ENCODE peak calls at places on chromosome 19, in five cellular contexts. Z is H9, X is H1, P is mesenchymal stem cell, L is trophoblast cell. M is an unnamed sample.

GRCh38 chr19:50724522-50725217 is 1.5 kb downstream of the CLEC11A start:
- DNase-seq in Z (peak; percentile 99), X (peak; percentile 99), P (peak; percentile 77), L (peak; percentile 99), M (peak; percentile 100)

GRCh38 chr19:54252845-54253244 is 4.2 kb downstream of the LILRB5 start:
- DNase-seq in Z (no peak), X (no peak), P (no peak), L (no peak), M (no peak)

GRCh38 chr19:55272142-55272541 is 7.8 kb downstream of the HSPBP1 start:
- DNase-seq in Z (no peak), X (no peak), P (no peak), L (no peak), M (no peak)

GRCh38 chr19:50556236-50557008 is 11.8 kb downstream of the LRRC4B start:
- DNase-seq in Z (peak; percentile 94), X (peak; percentile 70), P (peak; percentile 32), L (peak; percentile 20), M (peak; percentile 92)

GRCh38 chr19:14544977-14545715 is 15.8 kb downstream of the TECR start:
- DNase-seq in Z (no peak), X (no peak), P (no peak), L (no peak), M (no peak)

GRCh38 chr19:49020931-49021895 is 2.9 kb downstream of the CGB3 start:
- DNase-seq in Z (no peak), X (no peak), P (peak; percentile 77), L (no peak), M (no peak)

GRCh38 chr19:21947775-21948174 is 63.0 kb downstream of the ZNF208 start:
- DNase-seq in Z (no peak), X (no peak), P (no peak), L (no peak), M (peak; percentile 2)

GRCh38 chr19:41297628-41298326 is 12.2 kb upstream of the CCDC97 start:
- DNase-seq in Z (no peak), X (no peak), P (no peak), L (peak; percentile 63), M (no peak)

GRCh38 chr19:49637865-49638350 is 2.0 kb downstream of the RRAS start:
- DNase-seq in Z (peak; percentile 86), X (peak; percentile 31), P (peak; percentile 83), L (peak; percentile 63), M (no peak)

GRCh38 chr19:9205506-9206113 is 13.8 kb downstream of the OR7D4 start:
- DNase-seq in Z (peak; percentile 78), X (peak; percentile 34), P (peak; percentile 49), L (peak; percentile 60), M (peak; percentile 5)

GRCh38 chr19:53657330-53657729 is 25.5 kb downstream of the DPRX start:
- DNase-seq in Z (no peak), X (no peak), P (no peak), L (no peak), M (no peak)

GRCh38 chr19:2962018-2962670 is 15.2 kb upstream of the TLE6 start:
- DNase-seq in Z (peak; percentile 62), X (no peak), P (peak; percentile 79), L (peak; percentile 79), M (peak; percentile 90)

GRCh38 chr19:32674959-32675719 is at the start of gene ANKRD27:
- DNase-seq in Z (peak; percentile 97), X (peak; percentile 95), P (peak; percentile 98), L (peak; percentile 100), M (peak; percentile 99)

GRCh38 chr19:35713904-35714440 is 3.8 kb upstream of the KMT2B start:
- DNase-seq in Z (no peak), X (no peak), P (no peak), L (no peak), M (no peak)

GRCh38 chr19:4456843-4457653 is 546 bp downstream of the UBXN6 start:
- DNase-seq in Z (peak; percentile 71), X (peak; percentile 44), P (peak; percentile 75), L (no peak), M (peak; percentile 82)

GRCh38 chr19:5811117-5811516 is 6.2 kb downstream of the NRTN start:
- DNase-seq in Z (no peak), X (no peak), P (no peak), L (no peak), M (no peak)

GRCh38 chr19:19444694-19445155 is 39.2 kb downstream of the GATAD2A start:
- DNase-seq in Z (no peak), X (no peak), P (peak; percentile 48), L (peak; percentile 13), M (no peak)

GRCh38 chr19:29831041-29831548 is 19.3 kb downstream of the CCNE1 start:
- DNase-seq in Z (no peak), X (no peak), P (no peak), L (peak; percentile 68), M (no peak)

GRCh38 chr19:7636691-7637373 is at the start of gene STXBP2:
- DNase-seq in Z (peak; percentile 91), X (peak; percentile 64), P (peak; percentile 39), L (peak; percentile 79), M (peak; percentile 46)

GRCh38 chr19:13072206-13072898 is 30.3 kb downstream of the LYL1 start:
- DNase-seq in Z (no peak), X (no peak), P (no peak), L (no peak), M (no peak)

GRCh38 chr19:49114630-49115363 is 627 bp downstream of the LIN7B start:
- DNase-seq in Z (peak; percentile 83), X (no peak), P (peak; percentile 58), L (no peak), M (peak; percentile 77)

GRCh38 chr19:12757544-12758274 is 6.1 kb downstream of the BEST2 start:
- DNase-seq in Z (peak; percentile 95), X (peak; percentile 83), P (peak; percentile 77), L (peak; percentile 95), M (peak; percentile 80)

GRCh38 chr19:4199699-4200293 is 17.3 kb downstream of the ANKRD24 start:
- DNase-seq in Z (peak; percentile 80), X (no peak), P (no peak), L (no peak), M (no peak)

GRCh38 chr19:6718741-6719539 is 1.5 kb downstream of the C3 start:
- DNase-seq in Z (peak; percentile 95), X (no peak), P (peak; percentile 11), L (peak; percentile 19), M (no peak)

GRCh38 chr19:798415-799075 is 1.3 kb downstream of the PTBP1 start:
- DNase-seq in Z (no peak), X (no peak), P (no peak), L (no peak), M (no peak)

DNA sequence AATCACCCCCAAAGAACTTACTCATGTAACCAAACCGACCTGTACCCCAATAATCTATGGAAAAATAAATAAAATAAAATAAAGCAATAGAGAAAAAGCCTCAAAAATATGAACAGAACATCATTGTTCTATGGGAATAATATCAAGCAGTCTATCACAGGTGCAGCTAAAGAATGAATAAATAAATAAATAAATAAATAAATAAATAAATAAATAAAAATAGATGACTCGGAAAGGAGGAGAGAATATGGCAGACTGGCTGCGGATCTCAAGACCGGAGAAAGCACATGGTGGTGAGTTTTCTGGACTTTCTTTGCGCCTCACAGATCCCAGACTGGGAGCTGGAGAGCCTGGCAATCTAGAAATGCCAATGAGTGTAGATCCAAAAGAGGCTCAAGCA is 22.4 kb upstream of the CEACAM20 start:
- DNase-seq in Z (no peak), X (no peak), P (no peak), L (no peak), M (no peak)
- H2BK12ac ChIP-seq in Z (no peak overlapping the region), X (no peak overlapping the region), P (no peak overlapping the region), L (no peak overlapping the region), M (no peak overlapping the region)

GRCh38 chr19:39508629-39509028 is 6.3 kb upstream of the SELENOV start:
- DNase-seq in Z (no peak), X (no peak), P (no peak), L (no peak), M (no peak)
- H3K4ac ChIP-seq in Z (no peak overlapping the region), X (no peak overlapping the region), P (no peak overlapping the region), L (no peak overlapping the region), M (no peak overlapping the region)

GRCh38 chr19:38657633-38658222 is 10.3 kb downstream of the ACTN4 start:
- DNase-seq in Z (no peak), X (no peak), P (peak; percentile 92), L (peak; percentile 96), M (no peak)

GRCh38 chr19:38655148-38655824 is 7.8 kb downstream of the ACTN4 start:
- DNase-seq in Z (no peak), X (no peak), P (peak; percentile 70), L (no peak), M (no peak)

GRCh38 chr19:38653028-38653571 is 5.7 kb downstream of the ACTN4 start:
- DNase-seq in Z (no peak), X (no peak), P (peak; percentile 78), L (no peak), M (no peak)

GRCh38 chr19:38656171-38656981 is 8.9 kb downstream of the ACTN4 start:
- DNase-seq in Z (no peak), X (no peak), P (peak; percentile 74), L (no peak), M (no peak)

GRCh38 chr19:38654478-38655079 is 7.1 kb downstream of the ACTN4 start:
- DNase-seq in Z (no peak), X (no peak), P (peak; percentile 86), L (no peak), M (no peak)
- H3K23ac ChIP-seq in Z (no peak overlapping the region), X (no peak overlapping the region), P (no peak overlapping the region), L (no peak overlapping the region), M (no peak overlapping the region)

GRCh38 chr19:28021316-28022185 is 1191.4 kb downstream of the UQCRFS1 start:
- DNase-seq in Z (no peak), X (no peak), P (no peak), L (no peak), M (no peak)
- H2BK12ac ChIP-seq in Z (no peak overlapping the region), X (no peak overlapping the region), P (no peak overlapping the region), L (peak overlapping the region; percentile 0), M (no peak overlapping the region)

GRCh38 chr19:16496613-16496983 is 404 bp downstream of the C19orf44 start:
- DNase-seq in Z (no peak), X (no peak), P (no peak), L (peak; percentile 77), M (no peak)

GRCh38 chr19:16497042-16497441 is 848 bp downstream of the C19orf44 start:
- DNase-seq in Z (no peak), X (no peak), P (peak; percentile 19), L (no peak), M (no peak)

GRCh38 chr19:16497837-16498236 is 1.6 kb downstream of the C19orf44 start:
- DNase-seq in Z (no peak), X (no peak), P (no peak), L (no peak), M (no peak)

GRCh38 chr19:16495982-16496612 is at the start of the genes C19orf44 and CALR3:
- DNase-seq in Z (peak; percentile 99), X (peak; percentile 93), P (peak; percentile 99), L (peak; percentile 100), M (peak; percentile 99)
- H3K4ac ChIP-seq in Z (no peak within 1 kb of the TSS), X (no peak within 1 kb of the TSS), P (peak within 1 kb of the TSS; percentile 91), L (peak within 1 kb of the TSS; percentile 88), M (no peak within 1 kb of the TSS)

GRCh38 chr19:47675859-47676258 is 37.4 kb upstream of the EHD2 start:
- DNase-seq in Z (no peak), X (no peak), P (no peak), L (no peak), M (no peak)
- H3K23ac ChIP-seq in Z (no peak overlapping the region), X (no peak overlapping the region), P (no peak overlapping the region), L (no peak overlapping the region), M (no peak overlapping the region)

M was measured in neuronal stem cell.